ENCODE peak calls at places on chromosomes 16 and 17, in nine cellular contexts. X is type B pancreatic cell, G is GM12864, R is GM23338, J is H1, L is WTC11, V is mammary epithelial cell, Z is fibroblast of pulmonary artery, C is fibroblast of the aortic adventitia. B is an unnamed sample.

GRCh38 chr16:47182318-47182717 is 38.6 kb upstream of the NETO2 start:
- DNase-seq in R (no peak), V (no peak), X (no peak), L (no peak), C (no peak), Z (no peak), G (no peak), J (no peak), B (no peak)

GRCh38 chr16:66705790-66706505 is 9.4 kb upstream of the CMTM4 start:
- DNase-seq in G (no peak), X (no peak), C (peak; percentile 61), J (no peak), L (no peak), Z (peak; percentile 58), R (no peak), V (no peak), B (no peak)

GRCh38 chr17:49393491-49394255 is 21.0 kb downstream of the PHB1 start:
- DNase-seq in G (no peak), R (no peak), Z (peak; percentile 28), C (no peak), L (no peak), X (no peak), V (no peak), J (no peak), B (no peak)

GRCh38 chr17:66835476-66835875 is 559 bp downstream of the CACNG5 start:
- DNase-seq in L (no peak), Z (no peak), J (no peak), V (no peak), R (peak; percentile 13), C (no peak), G (no peak), X (no peak), B (no peak)

GRCh38 chr16:66928702-66929388 is 3.5 kb upstream of the RRAD start:
- DNase-seq in V (peak; percentile 32), L (peak; percentile 76), C (peak; percentile 41), G (no peak), J (peak; percentile 75), Z (peak; percentile 25), R (peak; percentile 88), X (no peak), B (peak; percentile 52)

GRCh38 chr16:53945996-53946395 is 242.0 kb downstream of the FTO start:
- DNase-seq in C (peak; percentile 77), X (no peak), Z (peak; percentile 79), V (peak; percentile 43), L (no peak), J (no peak), R (peak; percentile 67), G (no peak), B (peak; percentile 53)

GRCh38 chr16:82082097-82082496 is 47.0 kb downstream of the HSD17B2 start:
- DNase-seq in J (no peak), G (no peak), X (no peak), V (no peak), L (no peak), C (no peak), Z (no peak), R (no peak), B (no peak)

GRCh38 chr16:5603836-5604235 is 506.2 kb upstream of the EEF2KMT start:
- DNase-seq in X (no peak), G (no peak), C (no peak), V (no peak), R (no peak), Z (no peak), J (no peak), L (no peak), B (no peak)

GRCh38 chr16:11084484-11085024 is 140.2 kb downstream of the CLEC16A start:
- DNase-seq in Z (peak; percentile 76), R (no peak), G (no peak), X (no peak), L (no peak), J (no peak), C (peak; percentile 51), V (no peak), B (peak; percentile 50)

GRCh38 chr17:1992541-1992940 is 32.6 kb downstream of the RTN4RL1 start:
- DNase-seq in R (no peak), J (no peak), G (no peak), X (no peak), V (no peak), L (no peak), Z (no peak), C (no peak), B (no peak)

GRCh38 chr16:10168258-10168657 is 14.0 kb downstream of the GRIN2A start:
- DNase-seq in V (peak; percentile 21), J (no peak), X (no peak), R (no peak), C (peak; percentile 88), Z (no peak), L (no peak), G (no peak), B (peak; percentile 30)

GRCh38 chr17:12765544-12765943 is 23.8 kb upstream of the ARHGAP44 start:
- DNase-seq in X (no peak), G (no peak), J (no peak), C (peak; percentile 71), V (peak; percentile 7), Z (peak; percentile 88), L (no peak), R (no peak), B (peak; percentile 77)

GRCh38 chr16:31108035-31108793 is at the start of gene BCKDK:
- DNase-seq in L (peak; percentile 77), G (peak; percentile 59), Z (peak; percentile 67), X (peak; percentile 82), V (peak; percentile 57), R (peak; percentile 85), C (peak; percentile 62), J (peak; percentile 85), B (peak; percentile 60)

GRCh38 chr16:83835972-83836566 is 28.3 kb downstream of the HSBP1 start:
- DNase-seq in J (no peak), R (no peak), L (no peak), G (no peak), Z (peak; percentile 84), C (peak; percentile 75), X (no peak), V (peak; percentile 47), B (peak; percentile 35)

GRCh38 chr17:51371732-51372151 is 111.4 kb downstream of the UTP18 start:
- DNase-seq in G (peak; percentile 25), Z (peak; percentile 57), L (peak; percentile 64), J (peak; percentile 58), X (no peak), R (peak; percentile 87), V (peak; percentile 47), C (peak; percentile 27), B (peak; percentile 77)

GRCh38 chr17:5715478-5715877 is 131.2 kb upstream of the NLRP1 start:
- DNase-seq in V (no peak), C (no peak), G (no peak), Z (no peak), J (no peak), R (no peak), X (no peak), L (no peak), B (peak; percentile 43)

GRCh38 chr17:36124879-36125824 is 21.5 kb downstream of the CCL4 start:
- DNase-seq in V (no peak), L (peak; percentile 31), G (no peak), R (peak; percentile 28), C (no peak), J (peak; percentile 46), Z (no peak), X (no peak), B (no peak)

GRCh38 chr17:59558039-59558438 is 7.4 kb upstream of the DHX40 start:
- DNase-seq in V (no peak), G (no peak), Z (no peak), J (no peak), C (no peak), L (no peak), X (no peak), R (no peak), B (no peak)

GRCh38 chr16:89473136-89473712 is 17.1 kb downstream of the ANKRD11 start:
- DNase-seq in L (no peak), C (no peak), R (no peak), Z (no peak), G (no peak), X (no peak), V (no peak), J (no peak), B (no peak)

GRCh38 chr17:41777157-41777578 is 9.3 kb downstream of the JUP start:
- DNase-seq in R (peak; percentile 54), C (no peak), Z (no peak), G (no peak), L (peak; percentile 34), V (no peak), X (no peak), J (peak; percentile 56), B (no peak)
- TF ChIP-seq CTCF in R (no peak), C (peak; percentile 39), Z (peak; percentile 47), G (no peak), L (no peak), V (no peak), X (no peak), J (peak; percentile 21), B (no peak)

GRCh38 chr17:54968954-54969400 is 412 bp downstream of the STXBP4 start:
- DNase-seq in Z (peak; percentile 43), L (no peak), G (peak; percentile 15), R (no peak), V (no peak), X (no peak), C (peak; percentile 49), J (no peak), B (no peak)

GRCh38 chr17:54971147-54971546 is 2.6 kb downstream of the STXBP4 start:
- DNase-seq in Z (no peak), R (no peak), V (no peak), J (no peak), C (no peak), G (no peak), L (no peak), X (no peak), B (no peak)

GRCh38 chr17:54969658-54970572 is 1.4 kb downstream of the STXBP4 start:
- DNase-seq in R (no peak), Z (no peak), J (no peak), G (no peak), C (no peak), L (no peak), X (no peak), V (no peak), B (no peak)

GRCh38 chr17:54967621-54968258 is 714 bp downstream of the COX11 start:
- DNase-seq in G (no peak), J (no peak), L (no peak), Z (no peak), X (no peak), V (peak; percentile 35), R (peak; percentile 22), C (peak; percentile 25), B (peak; percentile 34)

GRCh38 chr17:54968259-54968953 is at the start of the genes COX11 and STXBP4:
- DNase-seq in J (peak; percentile 93), C (peak; percentile 96), G (peak; percentile 89), X (peak; percentile 96), L (peak; percentile 92), R (peak; percentile 96), V (peak; percentile 96), Z (peak; percentile 98), B (peak; percentile 97)
- TF ChIP-seq CTCF in J (peak; percentile 23), C (peak; percentile 66), G (peak; percentile 0), X (peak; percentile 57), L (no peak), R (peak; percentile 33), V (no peak), Z (no peak), B (peak; percentile 26)

GRCh38 chr17:79925242-79925957 is 86.2 kb upstream of the CBX4 start:
- DNase-seq in R (peak; percentile 45), J (no peak), X (no peak), V (no peak), Z (peak; percentile 25), L (no peak), C (peak; percentile 27), G (no peak), B (peak; percentile 84)
- TF ChIP-seq CTCF in R (no peak), J (no peak), X (no peak), V (no peak), Z (no peak), L (no peak), C (peak; percentile 11), G (no peak), B (peak; percentile 20)

GRCh38 chr16:71216714-71217113 is 13.8 kb downstream of the HYDIN start:
- DNase-seq in C (no peak), G (no peak), J (no peak), Z (no peak), L (peak; percentile 15), V (no peak), X (no peak), R (peak; percentile 49), B (peak; percentile 4)
- TF ChIP-seq CTCF in C (no peak), G (no peak), J (peak; percentile 50), Z (no peak), L (peak; percentile 16), V (peak; percentile 12), X (no peak), R (no peak), B (no peak)